ENCODE peak calls at places on chromosomes 3 and 15, in five cellular contexts. U is psoas muscle, B is MM.1S, E is colonic mucosa, V is lower lobe of right lung. K is an unnamed sample.

GRCh38 chr3:111895079-111895478 is 36.0 kb downstream of the PHLDB2 start:
- DNase-seq in V (no peak), B (peak), U (no peak), E (no peak), K (no peak)

GRCh38 chr15:57333487-57333886 is 42.8 kb upstream of the CGNL1 start:
- DNase-seq in E (no peak), B (no peak), V (no peak), U (no peak), K (no peak)

GRCh38 chr15:91132079-91132478 is 32.0 kb downstream of the SV2B start:
- DNase-seq in B (peak), U (no peak), V (no peak), E (no peak), K (no peak)

GRCh38 chr15:38666865-38667264 is 102.3 kb upstream of the RASGRP1 start:
- DNase-seq in E (no peak), U (no peak), V (no peak), B (no peak), K (no peak)

GRCh38 chr15:40358492-40359353 is 704 bp downstream of the DISP2 start:
- DNase-seq in U (no peak), V (no peak), E (peak), B (peak), K (no peak)

GRCh38 chr3:23959147-23959900 is 14.2 kb downstream of the NR1D2 start:
- DNase-seq in B (no peak), E (no peak), U (no peak), V (no peak), K (peak)

GRCh38 chr3:54008099-54008498 is 114.3 kb upstream of the CACNA2D3 start:
- DNase-seq in B (no peak), V (no peak), E (no peak), U (no peak), K (no peak)

GRCh38 chr3:194327414-194328079 is 23.6 kb downstream of the CPN2 start:
- DNase-seq in E (no peak), U (no peak), B (no peak), V (no peak), K (peak)

GRCh38 chr3:179082416-179082815 is 10.8 kb upstream of the ZMAT3 start:
- DNase-seq in E (no peak), U (no peak), V (no peak), B (no peak), K (no peak)

GRCh38 chr3:134641671-134642300 is 9.0 kb downstream of the KY start:
- DNase-seq in E (peak), B (no peak), V (no peak), U (no peak), K (no peak)

GRCh38 chr3:7445331-7445730 is 584.4 kb downstream of the GRM7 start:
- DNase-seq in U (no peak), V (no peak), E (no peak), B (no peak), K (no peak)

GRCh38 chr3:57570878-57571277 is 14.8 kb downstream of the PDE12 start:
- DNase-seq in V (no peak), E (no peak), B (no peak), U (no peak), K (no peak)

GRCh38 chr3:139310474-139310933 is 33.3 kb upstream of the MRPS22 start:
- DNase-seq in V (no peak), E (no peak), U (no peak), B (no peak), K (no peak)

GRCh38 chr15:58805095-58805494 is 34.0 kb downstream of the MINDY2 start:
- DNase-seq in B (no peak), E (no peak), V (no peak), U (no peak), K (no peak)

GRCh38 chr3:126049289-126050049 is 34.5 kb downstream of the SLC41A3 start:
- DNase-seq in B (no peak), V (no peak), E (no peak), U (no peak), K (no peak)

GRCh38 chr15:70308011-70308761 is 210.5 kb upstream of the TLE3 start:
- DNase-seq in U (no peak), B (no peak), V (no peak), E (no peak), K (no peak)

GRCh38 chr3:146131616-146132410 is 29.2 kb downstream of the PLOD2 start:
- DNase-seq in U (no peak), E (no peak), V (no peak), B (no peak), K (no peak)

GRCh38 chr15:68047826-68048225 is 6.3 kb upstream of the PIAS1 start:
- DNase-seq in U (no peak), E (no peak), V (no peak), B (no peak), K (no peak)

GRCh38 chr3:128054363-128054762 is 2.1 kb downstream of the SEC61A1 start:
- DNase-seq in E (no peak), V (no peak), U (no peak), B (peak), K (no peak)

GRCh38 chr3:53594276-53594675 is 99.9 kb downstream of the CACNA1D start:
- DNase-seq in V (no peak), B (no peak), U (no peak), E (no peak), K (no peak)

GRCh38 chr15:78195735-78196201 is 38.6 kb downstream of the ACSBG1 start:
- DNase-seq in E (peak), V (no peak), B (peak), U (no peak), K (no peak)

GRCh38 chr15:71237456-71238188 is 122.4 kb downstream of the THSD4 start:
- DNase-seq in B (no peak), E (peak), U (peak), V (no peak), K (no peak)

GRCh38 chr3:175445741-175446140 is 586.6 kb downstream of the NAALADL2 start:
- DNase-seq in U (no peak), B (no peak), V (no peak), E (no peak), K (no peak)

GRCh38 chr15:68228143-68228970 is 1.2 kb downstream of the CLN6 start:
- DNase-seq in U (no peak), B (peak), E (no peak), V (no peak), K (no peak)

GRCh38 chr3:39038165-39038564 is 13.6 kb downstream of the SCN11A start:
- DNase-seq in B (no peak), V (no peak), U (no peak), E (no peak), K (no peak)

GRCh38 chr3:178193846-178194245 is 342.4 kb upstream of the KCNMB2 start:
- DNase-seq in B (peak), E (no peak), V (no peak), U (no peak), K (no peak)

GRCh38 chr15:69311319-69311721 is 12.6 kb downstream of the PAQR5 start:
- DNase-seq in V (no peak), U (no peak), B (no peak), E (no peak), K (no peak)

GRCh38 chr3:134065252-134065651 is 35.5 kb upstream of the SLCO2A1 start:
- DNase-seq in V (no peak), U (no peak), E (peak), B (no peak), K (no peak)

GRCh38 chr3:11602886-11603285 is 40.8 kb downstream of the VGLL4 start:
- DNase-seq in U (no peak), E (no peak), V (no peak), B (no peak), K (no peak)

GRCh38 chr3:85159376-85159775 is 200.6 kb downstream of the CADM2 start:
- DNase-seq in U (no peak), E (peak), V (no peak), B (no peak), K (no peak)

GRCh38 chr3:10198761-10199688 is 34.3 kb downstream of the IRAK2 start:
- DNase-seq in V (no peak), B (peak), E (peak), U (no peak), K (no peak)

GRCh38 chr15:35252351-35252865 is 167.3 kb upstream of the NANOGP8 start:
- DNase-seq in E (no peak), U (no peak), V (no peak), B (no peak), K (no peak)

GRCh38 chr3:72265250-72265649 is 480.3 kb upstream of the PROK2 start:
- DNase-seq in U (no peak), E (no peak), B (no peak), V (no peak), K (no peak)

GRCh38 chr3:195266428-195266827 is 4.5 kb downstream of the XXYLT1 start:
- DNase-seq in B (no peak), V (no peak), E (peak), U (no peak), K (no peak)

GRCh38 chr15:71294636-71295241 is 179.5 kb downstream of the THSD4 start:
- DNase-seq in B (no peak), V (no peak), U (no peak), E (peak), K (no peak)

GRCh38 chr3:188914556-188914955 is 257.2 kb upstream of the TPRG1 start:
- DNase-seq in U (no peak), V (no peak), E (no peak), B (no peak), K (no peak)

GRCh38 chr15:22966321-22967083 is 13.7 kb downstream of the CYFIP1 start:
- DNase-seq in B (no peak), E (no peak), U (no peak), V (no peak), K (no peak)

GRCh38 chr3:170417090-170417489 is 1.6 kb upstream of the CLDN11 start:
- DNase-seq in E (no peak), V (no peak), B (no peak), U (no peak), K (no peak)

GRCh38 chr3:38827791-38828190 is 11.8 kb upstream of the SCN10A start:
- DNase-seq in B (no peak), U (no peak), V (no peak), E (no peak), K (no peak)

GRCh38 chr3:67540198-67540894 is 114.1 kb downstream of the SUCLG2 start:
- DNase-seq in U (no peak), B (no peak), E (no peak), V (no peak), K (no peak)
- TF ChIP-seq CTCF in U (no peak), B (no peak), E (no peak), V (no peak), K (no peak)

GRCh38 chr15:42737529-42738328 is 801 bp upstream of the CDAN1 start:
- DNase-seq in E (peak), V (no peak), U (no peak), B (peak), K (no peak)
- H3K4me3 ChIP-seq in E (peak), V (peak), U (peak), B (peak), K (peak)

DNA sequence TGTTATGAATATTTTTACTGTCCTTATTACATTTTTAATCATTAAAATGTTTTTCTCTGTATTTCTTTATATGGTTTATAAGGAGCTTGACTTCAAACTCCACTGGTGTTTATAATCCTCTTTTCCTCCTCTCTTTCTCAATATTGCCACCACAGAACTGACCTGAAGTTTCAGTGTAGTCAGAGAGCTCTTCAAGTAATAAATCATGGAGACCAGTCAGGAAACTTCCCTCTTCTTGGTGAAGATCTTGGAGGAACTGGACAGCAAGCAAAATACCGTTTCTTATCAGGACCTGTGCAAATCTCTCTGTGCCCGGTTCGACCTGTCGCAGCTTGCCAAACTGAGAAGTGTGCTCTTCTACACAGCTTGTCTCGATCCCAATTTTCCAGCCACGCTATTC is 23.8 kb downstream of the MINAR1 start:
- DNase-seq in E (no peak), U (no peak), V (no peak), B (no peak), K (no peak)
- TF ChIP-seq CTCF in E (no peak), U (no peak), V (no peak), B (no peak), K (no peak)

GRCh38 chr3:152319256-152319655 is 50.5 kb downstream of the MBNL1 start:
- DNase-seq in B (no peak), U (no peak), E (no peak), V (no peak), K (no peak)
- H3K4me3 ChIP-seq in B (no peak), U (peak), E (no peak), V (no peak), K (no peak)

K was measured in LNCaP clone FGC.